ENCODE peak calls at places on chromosomes 7 and 10, in nine cellular contexts. N is BJ, O is ovary, E is transverse colon, R is dorsolateral prefrontal cortex, L is lung, M is nephron progenitor cell, P is IMR-90, G is brain microvascular endothelial cell. U is an unnamed sample.

GRCh38 chr10:103861501-103861900 is 6.1 kb upstream of the SH3PXD2A start:
- DNase-seq in P (peak), E (no peak), R (no peak), M (no peak), G (peak), O (no peak), N (no peak), L (no peak), U (no peak)

GRCh38 chr7:98168181-98168903 is 42.9 kb upstream of the BHLHA15 start:
- DNase-seq in L (peak), O (peak), G (peak), P (peak), N (no peak), R (peak), M (peak), E (peak), U (no peak)

GRCh38 chr10:110774069-110775021 is 97.4 kb upstream of the PDCD4 start:
- DNase-seq in O (no peak), G (peak), R (no peak), M (no peak), L (no peak), E (no peak), N (peak), P (peak), U (peak)

GRCh38 chr7:4136036-4136435 is 546.1 kb upstream of the FOXK1 start:
- DNase-seq in O (no peak), L (no peak), G (no peak), N (no peak), R (no peak), M (no peak), E (no peak), P (no peak), U (no peak)

GRCh38 chr10:15440204-15440711 is 69.2 kb upstream of the FAM171A1 start:
- DNase-seq in M (no peak), G (no peak), O (no peak), L (no peak), E (no peak), N (no peak), P (no peak), R (no peak), U (no peak)

GRCh38 chr10:64682043-64682442 is 1160.8 kb downstream of the REEP3 start:
- DNase-seq in M (no peak), E (no peak), R (no peak), O (no peak), G (peak), L (no peak), N (no peak), P (no peak), U (no peak)

GRCh38 chr7:100632951-100633717 is 8.2 kb downstream of the TFR2 start:
- DNase-seq in E (peak), G (no peak), L (peak), O (peak), M (peak), N (no peak), P (peak), R (no peak), U (no peak)

GRCh38 chr7:19519443-19519977 is 189.3 kb downstream of the POLR1F start:
- DNase-seq in L (no peak), N (no peak), R (no peak), E (no peak), O (no peak), P (no peak), M (no peak), G (peak), U (no peak)

GRCh38 chr7:154744226-154744860 is 258.6 kb downstream of the PAXIP1 start:
- DNase-seq in G (no peak), L (peak), M (peak), R (peak), E (peak), N (no peak), O (no peak), P (no peak), U (no peak)

GRCh38 chr10:66680886-66681285 is 244.9 kb upstream of the LRRTM3 start:
- DNase-seq in E (no peak), O (no peak), N (no peak), G (peak), P (peak), M (no peak), L (no peak), R (no peak), U (no peak)

GRCh38 chr7:129147723-129148122 is 3.2 kb downstream of the TSPAN33 start:
- DNase-seq in E (no peak), P (no peak), L (no peak), R (no peak), N (no peak), G (no peak), O (no peak), M (no peak), U (no peak)

GRCh38 chr10:83991986-83992753 is 147.1 kb upstream of the GHITM start:
- DNase-seq in L (no peak), M (peak), N (no peak), R (no peak), E (peak), P (no peak), G (no peak), O (no peak), U (no peak)

GRCh38 chr10:61919646-61920215 is 18.2 kb downstream of the ARID5B start:
- DNase-seq in R (no peak), N (no peak), O (no peak), G (no peak), L (no peak), M (no peak), E (no peak), P (peak), U (no peak)

GRCh38 chr10:77834540-77834939 is 92.0 kb downstream of the DLG5 start:
- DNase-seq in O (no peak), R (no peak), P (no peak), E (no peak), M (no peak), L (no peak), N (no peak), G (no peak), U (no peak)

GRCh38 chr7:70695804-70696104 is 436.2 kb upstream of the GALNT17 start:
- DNase-seq in N (no peak), G (no peak), R (no peak), E (no peak), O (no peak), P (no peak), L (no peak), M (no peak), U (no peak)

GRCh38 chr10:131786756-131787605 is 113.8 kb upstream of the PPP2R2D start:
- DNase-seq in N (peak), E (no peak), O (no peak), M (peak), P (peak), R (peak), G (peak), L (no peak), U (no peak)

GRCh38 chr7:79227035-79227434 is 226.4 kb downstream of the MAGI2 start:
- DNase-seq in L (no peak), O (no peak), N (peak), G (no peak), P (peak), E (no peak), M (no peak), R (no peak), U (peak)

GRCh38 chr10:30000802-30001571 is 58.4 kb downstream of the JCAD start:
- DNase-seq in G (peak), E (peak), P (peak), O (no peak), N (peak), R (no peak), L (peak), M (no peak), U (peak)

GRCh38 chr10:3874988-3875841 is 90.2 kb upstream of the KLF6 start:
- DNase-seq in E (peak), N (no peak), R (no peak), O (no peak), L (no peak), P (no peak), M (no peak), G (no peak), U (no peak)

GRCh38 chr10:61836888-61837747 is 64.4 kb upstream of the ARID5B start:
- DNase-seq in P (peak), L (no peak), N (peak), O (no peak), R (no peak), G (no peak), E (no peak), M (no peak), U (no peak)

GRCh38 chr7:30433082-30433481 is 45.5 kb downstream of the NOD1 start:
- DNase-seq in P (peak), G (peak), E (peak), L (peak), R (no peak), O (peak), M (no peak), N (peak), U (peak)

GRCh38 chr7:158695726-158696452 is 8.7 kb downstream of the NCAPG2 start:
- DNase-seq in O (peak), P (peak), R (peak), L (peak), M (no peak), N (no peak), G (peak), E (peak), U (no peak)

GRCh38 chr10:81414038-81414437 is 461.0 kb upstream of the NRG3 start:
- DNase-seq in L (no peak), R (no peak), P (no peak), G (no peak), E (no peak), O (no peak), N (no peak), M (peak), U (no peak)
- TF ChIP-seq CTCF in L (no peak), R (no peak), P (no peak), G (no peak), E (no peak), O (no peak), N (no peak), M (peak), U (no peak)

GRCh38 chr7:121448429-121448828 is 52.3 kb upstream of the FAM3C start:
- DNase-seq in O (no peak), G (no peak), M (no peak), L (no peak), P (no peak), R (no peak), E (no peak), N (no peak), U (no peak)
- TF ChIP-seq CTCF in O (no peak), G (no peak), M (no peak), L (no peak), P (no peak), R (no peak), E (no peak), N (no peak), U (no peak)

DNA sequence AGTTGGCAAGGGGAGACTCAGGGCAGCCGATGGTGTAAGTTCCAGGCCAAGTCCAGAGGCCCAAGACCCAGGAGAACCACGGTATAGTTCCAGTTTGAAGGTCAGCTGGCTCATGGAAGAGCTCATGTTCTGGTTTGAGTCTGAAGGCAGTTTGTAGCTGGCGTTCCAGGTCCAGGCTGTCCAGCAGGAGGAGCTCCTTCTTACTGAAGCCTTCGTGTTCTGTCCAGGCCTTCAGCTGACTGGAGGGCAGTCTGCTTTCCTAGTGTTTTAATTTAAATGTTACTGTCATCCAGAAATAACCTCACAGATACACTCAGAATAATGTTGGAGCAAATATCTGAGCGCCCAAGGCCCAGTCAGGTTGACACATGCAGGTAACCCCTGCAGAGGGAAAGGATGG is 4.2 kb downstream of the SUN1 start:
- DNase-seq in G (peak), E (peak), N (no peak), P (peak), R (no peak), L (no peak), M (no peak), O (no peak), U (no peak)
- TF ChIP-seq CTCF in G (peak), E (peak), N (peak), P (peak), R (peak), L (no peak), M (peak), O (no peak), U (peak)

GRCh38 chr7:12686234-12686893 is 1.1 kb upstream of the ARL4A start:
- DNase-seq in E (peak), N (peak), P (peak), M (peak), G (peak), L (peak), R (peak), O (peak), U (peak)
- TF ChIP-seq CTCF in E (peak), N (peak), P (peak), M (peak), G (peak), L (peak), R (peak), O (peak), U (peak)

GRCh38 chr7:151251328-151251925 is 2.9 kb upstream of the SMARCD3 start:
- DNase-seq in G (peak), R (peak), E (peak), P (peak), L (peak), M (no peak), N (no peak), O (peak), U (no peak)
- TF ChIP-seq CTCF in G (no peak), R (no peak), E (no peak), P (no peak), L (no peak), M (no peak), N (no peak), O (no peak), U (no peak)

GRCh38 chr10:13795653-13796555 is 209.1 kb downstream of the PRPF18 start:
- DNase-seq in M (no peak), O (no peak), R (no peak), N (no peak), E (no peak), G (no peak), L (no peak), P (no peak), U (no peak)
- TF ChIP-seq CTCF in M (no peak), O (no peak), R (no peak), N (no peak), E (no peak), G (no peak), L (no peak), P (no peak), U (no peak)

U was measured in AG04449.